ENCODE peak calls at places on chromosomes 3 and 15, in four cellular contexts. M is mesendoderm, E is H1, R is mesenchymal stem cell. U is an unnamed sample.

GRCh38 chr3:29764603-29765254 is 483.9 kb downstream of the RBMS3 start:
- DNase-seq in M (no peak), E (no peak), R (peak), U (no peak)

GRCh38 chr15:58227706-58228543 is 89.7 kb downstream of the AQP9 start:
- DNase-seq in M (peak), E (peak), R (peak), U (peak)

GRCh38 chr3:146550743-146551510 is 6.5 kb upstream of the PLSCR1 start:
- DNase-seq in M (no peak), E (no peak), R (peak), U (no peak)

GRCh38 chr15:57327985-57328471 is 48.3 kb upstream of the CGNL1 start:
- DNase-seq in M (peak), E (no peak), R (peak), U (no peak)

GRCh38 chr15:64426845-64427465 is 33.4 kb upstream of the ZNF609 start:
- DNase-seq in M (peak), E (no peak), R (peak), U (no peak)

GRCh38 chr3:41794748-41795589 is 166.9 kb downstream of the ULK4 start:
- DNase-seq in M (no peak), E (no peak), R (no peak), U (no peak)

GRCh38 chr3:141414141-141414689 is 45.9 kb downstream of the ZBTB38 start:
- DNase-seq in M (no peak), E (no peak), R (peak), U (no peak)

GRCh38 chr3:6680119-6680806 is 180.7 kb upstream of the GRM7 start:
- DNase-seq in M (no peak), E (no peak), R (no peak), U (no peak)

GRCh38 chr15:40379853-40380252 is 2.7 kb upstream of the KNSTRN start:
- DNase-seq in M (peak), E (no peak), R (peak), U (no peak)

GRCh38 chr3:111924283-111924682 is 54.5 kb upstream of the ABHD10 start:
- DNase-seq in M (no peak), E (no peak), R (no peak), U (no peak)

GRCh38 chr3:172184106-172184822 is 144.9 kb downstream of the FNDC3B start:
- DNase-seq in M (no peak), E (no peak), R (no peak), U (no peak)

GRCh38 chr3:172180473-172180872 is 141.1 kb downstream of the FNDC3B start:
- DNase-seq in M (no peak), E (no peak), R (no peak), U (no peak)

GRCh38 chr3:172179680-172180399 is 140.5 kb downstream of the FNDC3B start:
- DNase-seq in M (no peak), E (no peak), R (peak), U (no peak)

GRCh38 chr3:172182797-172183196 is 143.4 kb downstream of the FNDC3B start:
- DNase-seq in M (no peak), E (no peak), R (no peak), U (no peak)

GRCh38 chr3:172181936-172182708 is 142.7 kb downstream of the FNDC3B start:
- DNase-seq in M (peak), E (no peak), R (peak), U (no peak)
- H3K4ac ChIP-seq in M (no peak), E (no peak), R (no peak), U (no peak)

GRCh38 chr3:50275996-50276761 is 2.7 kb upstream of the LSMEM2 start:
- DNase-seq in M (no peak), E (peak), R (no peak), U (peak)
- H3K4me2 ChIP-seq in M (no peak), E (peak), R (no peak), U (no peak)

GRCh38 chr15:71117906-71118305 is 2.6 kb downstream of the THSD4 start:
- DNase-seq in M (no peak), E (no peak), R (no peak), U (no peak)
- H3K4ac ChIP-seq in M (no peak), E (no peak), R (no peak), U (no peak)

DNA sequence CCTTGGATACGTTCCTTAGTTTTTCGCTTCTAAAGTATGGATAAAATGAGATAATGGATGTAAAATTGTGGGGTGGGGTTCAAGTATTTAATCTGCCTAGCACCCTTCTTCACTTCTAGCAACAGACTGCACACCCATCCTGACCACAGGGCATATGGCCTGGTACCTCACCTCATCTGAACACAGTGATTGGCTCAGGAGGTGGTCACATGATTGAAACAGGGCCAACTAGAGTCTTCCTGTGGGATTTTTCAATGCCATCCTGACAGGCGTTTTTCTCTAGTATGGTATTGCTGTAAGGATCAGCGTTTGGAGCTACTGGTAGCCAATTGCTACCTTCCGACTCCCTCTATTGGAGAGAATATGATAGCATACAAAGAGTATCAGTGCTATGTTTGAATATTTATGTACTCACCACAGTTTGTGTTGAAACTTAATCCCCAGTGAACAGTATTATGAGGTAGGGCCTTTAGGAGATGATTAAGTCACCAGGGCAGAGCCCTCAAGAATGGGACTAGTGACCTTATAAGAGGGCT is 172.2 kb downstream of the PPM1L start:
- DNase-seq in M (peak), E (no peak), R (no peak), U (no peak)
- H3K4me2 ChIP-seq in M (no peak), E (no peak), R (no peak), U (no peak)

GRCh38 chr15:88256261-88257230 is at the start of gene NTRK3:
- DNase-seq in M (peak), E (peak), R (peak), U (peak)
- H3K4ac ChIP-seq in M (no peak), E (no peak), R (no peak), U (no peak)

GRCh38 chr15:31265871-31266711 is 60.5 kb upstream of the KLF13 start:
- DNase-seq in M (no peak), E (peak), R (peak), U (peak)
- H3K4me2 ChIP-seq in M (no peak), E (no peak), R (no peak), U (no peak)

U was measured in H9.